ENCODE peak calls at places on chromosomes 3 and 15, in ten cellular contexts. Z is hypothalamus; T is neural progenitor cell; H is CD4-positive, CD25-positive, alpha-beta regulatory T cell; O is H4; D is uterus; J is CD8-positive, alpha-beta T cell; B is brain microvascular endothelial cell; K is pancreas; Y is GM18507. F is an unnamed sample.

GRCh38 chr3:194298331-194299227 is 52.5 kb downstream of the CPN2 start:
- DNase-seq in Z (no peak), T (no peak), H (no peak), O (no peak), D (no peak), J (no peak), B (no peak), K (no peak), Y (no peak), F (no peak)

GRCh38 chr3:149120051-149120972 is 9.1 kb upstream of the HPS3 start:
- DNase-seq in Z (no peak), T (peak; percentile 71), H (peak; percentile 59), O (peak; percentile 71), D (no peak), J (peak; percentile 15), B (peak; percentile 31), K (no peak), Y (peak; percentile 35), F (no peak)

GRCh38 chr3:139095803-139096466 is 51.2 kb upstream of the PRR23C start:
- DNase-seq in Z (no peak), T (no peak), H (no peak), O (no peak), D (no peak), J (no peak), B (no peak), K (no peak), Y (no peak), F (no peak)

GRCh38 chr3:4719011-4719649 is 226.0 kb downstream of the ITPR1 start:
- DNase-seq in Z (no peak), T (peak; percentile 41), H (no peak), O (no peak), D (no peak), J (no peak), B (no peak), K (no peak), Y (no peak), F (no peak)

GRCh38 chr15:69666441-69666882 is 213.8 kb downstream of the RPLP1 start:
- DNase-seq in Z (no peak), T (no peak), H (no peak), O (no peak), D (no peak), J (peak; percentile 19), B (peak; percentile 37), K (no peak), Y (no peak), F (no peak)

GRCh38 chr15:70783610-70784021 is 20.3 kb upstream of the UACA start:
- DNase-seq in Z (no peak), T (no peak), H (no peak), O (no peak), D (no peak), J (no peak), B (no peak), K (no peak), Y (no peak), F (no peak)

GRCh38 chr3:44045476-44046275 is 196.0 kb upstream of the TOPAZ1 start:
- DNase-seq in Z (no peak), T (no peak), H (no peak), O (peak; percentile 42), D (no peak), J (no peak), B (peak; percentile 7), K (peak; percentile 47), Y (peak; percentile 71), F (no peak)

GRCh38 chr3:11522953-11523792 is 120.5 kb downstream of the VGLL4 start:
- DNase-seq in Z (no peak), T (no peak), H (no peak), O (no peak), D (peak; percentile 57), J (no peak), B (no peak), K (no peak), Y (no peak), F (no peak)

GRCh38 chr3:133892546-133893231 is 3.0 kb downstream of the RAB6B start:
- DNase-seq in Z (no peak), T (no peak), H (no peak), O (no peak), D (no peak), J (no peak), B (no peak), K (no peak), Y (no peak), F (no peak)

GRCh38 chr15:76863123-76863522 is 42.0 kb downstream of the SCAPER start:
- DNase-seq in Z (no peak), T (peak; percentile 45), H (no peak), O (no peak), D (no peak), J (no peak), B (no peak), K (no peak), Y (no peak), F (no peak)

GRCh38 chr15:100053476-100054121 is 288.2 kb downstream of the ADAMTS17 start:
- DNase-seq in Z (no peak), T (no peak), H (no peak), O (no peak), D (no peak), J (no peak), B (no peak), K (no peak), Y (no peak), F (no peak)

GRCh38 chr3:49826016-49826415 is 12.3 kb upstream of the UBA7 start:
- DNase-seq in Z (no peak), T (no peak), H (no peak), O (no peak), D (no peak), J (no peak), B (no peak), K (no peak), Y (no peak), F (no peak)

GRCh38 chr3:115436767-115437301 is 186.5 kb upstream of the GAP43 start:
- DNase-seq in Z (no peak), T (peak; percentile 18), H (no peak), O (peak; percentile 91), D (no peak), J (no peak), B (peak; percentile 98), K (no peak), Y (no peak), F (no peak)

GRCh38 chr3:114447545-114447944 is 153.7 kb downstream of the TIGIT start:
- DNase-seq in Z (no peak), T (no peak), H (no peak), O (no peak), D (no peak), J (no peak), B (no peak), K (no peak), Y (no peak), F (no peak)

GRCh38 chr15:81612631-81613030 is 238.6 kb upstream of the TMC3 start:
- DNase-seq in Z (no peak), T (peak; percentile 40), H (no peak), O (no peak), D (no peak), J (no peak), B (no peak), K (no peak), Y (no peak), F (no peak)

GRCh38 chr15:66878761-66879160 is 176.7 kb downstream of the SMAD6 start:
- DNase-seq in Z (no peak), T (no peak), H (no peak), O (peak; percentile 3), D (no peak), J (no peak), B (no peak), K (no peak), Y (no peak), F (peak; percentile 16)

GRCh38 chr3:31232049-31233040 is 300.4 kb upstream of the STT3B start:
- DNase-seq in Z (no peak), T (no peak), H (no peak), O (no peak), D (no peak), J (no peak), B (no peak), K (no peak), Y (no peak), F (no peak)

GRCh38 chr15:66834863-66835557 is 133.0 kb downstream of the SMAD6 start:
- DNase-seq in Z (no peak), T (peak; percentile 91), H (no peak), O (no peak), D (no peak), J (no peak), B (no peak), K (no peak), Y (no peak), F (no peak)

GRCh38 chr3:157335677-157336076 is 101.0 kb upstream of the PTX3 start:
- DNase-seq in Z (peak; percentile 20), T (peak; percentile 47), H (no peak), O (peak; percentile 83), D (no peak), J (no peak), B (peak; percentile 77), K (no peak), Y (no peak), F (no peak)

GRCh38 chr3:11655188-11655928 is 11.6 kb upstream of the VGLL4 start:
- DNase-seq in Z (no peak), T (peak; percentile 61), H (no peak), O (no peak), D (no peak), J (no peak), B (no peak), K (no peak), Y (no peak), F (no peak)

GRCh38 chr3:149967067-149967685 is 3.5 kb downstream of the PFN2 start:
- DNase-seq in Z (no peak), T (peak; percentile 28), H (peak; percentile 60), O (peak; percentile 56), D (no peak), J (no peak), B (no peak), K (no peak), Y (no peak), F (no peak)

GRCh38 chr3:48851407-48851806 is 3.7 kb upstream of the PRKAR2A start:
- DNase-seq in Z (peak; percentile 16), T (peak; percentile 89), H (no peak), O (no peak), D (no peak), J (no peak), B (peak; percentile 55), K (no peak), Y (no peak), F (no peak)

GRCh38 chr3:57017481-57017880 is 43.0 kb upstream of the SPATA12 start:
- DNase-seq in Z (peak; percentile 58), T (no peak), H (no peak), O (peak; percentile 45), D (no peak), J (no peak), B (peak; percentile 13), K (no peak), Y (no peak), F (no peak)

GRCh38 chr3:170689218-170689874 is 103.5 kb upstream of the SLC7A14 start:
- DNase-seq in Z (no peak), T (peak; percentile 17), H (no peak), O (peak; percentile 43), D (no peak), J (no peak), B (peak; percentile 85), K (no peak), Y (no peak), F (peak; percentile 62)

GRCh38 chr15:78083687-78084358 is 6.3 kb upstream of the TBC1D2B start:
- DNase-seq in Z (no peak), T (no peak), H (no peak), O (no peak), D (no peak), J (peak; percentile 1), B (no peak), K (no peak), Y (no peak), F (no peak)

GRCh38 chr15:95018888-95019545 is 787.7 kb downstream of the MCTP2 start:
- DNase-seq in Z (no peak), T (no peak), H (no peak), O (peak; percentile 80), D (no peak), J (no peak), B (peak; percentile 71), K (no peak), Y (no peak), F (no peak)

GRCh38 chr3:32406481-32407408 is 15.1 kb downstream of the CMTM7 start:
- DNase-seq in Z (no peak), T (no peak), H (no peak), O (no peak), D (no peak), J (no peak), B (no peak), K (no peak), Y (no peak), F (no peak)

GRCh38 chr3:147431746-147432145 is 22.6 kb downstream of the ZIC1 start:
- DNase-seq in Z (no peak), T (no peak), H (no peak), O (no peak), D (no peak), J (no peak), B (no peak), K (no peak), Y (no peak), F (no peak)